ENCODE peak calls at places on chromosomes 1 and 21, in eight cellular contexts. H, F, Q, D, N, T, I and W are unnamed samples.

GRCh38 chr1:204331275-204331674 is 28.5 kb downstream of the PLEKHA6 start:
- DNase-seq in Q (no peak), H (no peak), T (peak), F (no peak), I (no peak), N (no peak), D (no peak), W (no peak)

GRCh38 chr1:4056422-4056821 is 156.3 kb upstream of the C1orf174 start:
- DNase-seq in D (no peak), Q (no peak), N (no peak), H (no peak), I (no peak), T (no peak), F (no peak), W (peak)

GRCh38 chr1:98104285-98104684 is 183.5 kb upstream of the DPYD start:
- DNase-seq in I (no peak), F (no peak), N (no peak), D (no peak), T (no peak), H (no peak), Q (no peak), W (no peak)

GRCh38 chr21:14263879-14264278 is 47.9 kb downstream of the RBM11 start:
- DNase-seq in F (no peak), T (no peak), N (no peak), H (no peak), Q (no peak), I (no peak), D (no peak), W (no peak)

GRCh38 chr1:199693724-199694123 is 333.8 kb upstream of the NR5A2 start:
- DNase-seq in F (no peak), I (no peak), T (no peak), N (no peak), Q (no peak), D (no peak), H (no peak), W (no peak)

GRCh38 chr1:14969006-14969405 is 184.5 kb upstream of the TMEM51 start:
- DNase-seq in Q (no peak), I (no peak), T (no peak), H (no peak), D (no peak), N (no peak), F (peak), W (no peak)

GRCh38 chr1:246155923-246156322 is 351.2 kb downstream of the SMYD3 start:
- DNase-seq in F (no peak), H (no peak), Q (no peak), I (no peak), D (no peak), N (no peak), T (no peak), W (no peak)

GRCh38 chr1:156122519-156123355 is 8.2 kb downstream of the LMNA start:
- DNase-seq in H (peak), F (peak), I (no peak), Q (peak), T (peak), D (no peak), N (no peak), W (peak)

GRCh38 chr1:50490640-50491039 is 67.4 kb upstream of the DMRTA2 start:
- DNase-seq in N (no peak), I (no peak), D (no peak), F (no peak), T (no peak), H (no peak), Q (no peak), W (no peak)

GRCh38 chr1:45679123-45679522 is 7.2 kb downstream of the GPBP1L1 start:
- DNase-seq in F (no peak), D (peak), N (no peak), T (no peak), I (no peak), H (no peak), Q (no peak), W (no peak)

GRCh38 chr1:21852282-21853129 is 40.4 kb downstream of the LDLRAD2 start:
- DNase-seq in I (no peak), H (no peak), F (no peak), D (no peak), N (no peak), Q (no peak), T (no peak), W (no peak)

GRCh38 chr1:58927026-58927721 is 143.3 kb upstream of the JUN start:
- DNase-seq in F (no peak), Q (no peak), H (no peak), N (no peak), T (no peak), I (no peak), D (no peak), W (no peak)

GRCh38 chr1:11592752-11593151 is 61.5 kb downstream of the FBXO2 start:
- DNase-seq in Q (no peak), I (no peak), H (no peak), D (no peak), F (no peak), N (no peak), T (no peak), W (no peak)

GRCh38 chr1:147156643-147157042 is 15.6 kb downstream of the PRKAB2 start:
- DNase-seq in H (no peak), T (no peak), D (no peak), I (no peak), Q (no peak), N (no peak), F (no peak), W (no peak)

GRCh38 chr1:110341146-110341871 is 2.1 kb downstream of the RBM15 start:
- DNase-seq in H (no peak), T (peak), I (no peak), Q (no peak), F (no peak), D (no peak), N (no peak), W (no peak)

GRCh38 chr21:37563641-37564340 is 197.2 kb downstream of the DYRK1A start:
- DNase-seq in N (peak), F (peak), T (peak), H (peak), I (peak), Q (peak), D (peak), W (peak)

GRCh38 chr1:56153276-56153675 is 426.1 kb downstream of the PLPP3 start:
- DNase-seq in Q (no peak), H (no peak), D (no peak), N (no peak), I (no peak), F (no peak), T (no peak), W (no peak)

GRCh38 chr1:54708385-54708784 is 7.3 kb upstream of the TTC4 start:
- DNase-seq in T (no peak), F (no peak), D (no peak), I (no peak), H (no peak), Q (no peak), N (no peak), W (no peak)

GRCh38 chr1:29398431-29398830 is 162.1 kb downstream of the PTPRU start:
- DNase-seq in H (no peak), D (no peak), N (no peak), I (no peak), T (no peak), F (no peak), Q (no peak), W (peak)

GRCh38 chr1:41023279-41023990 is 1.9 kb upstream of the SLFNL1 start:
- DNase-seq in H (peak), T (no peak), F (no peak), N (no peak), I (no peak), Q (no peak), D (peak), W (no peak)

GRCh38 chr1:181508486-181509165 is 25.3 kb downstream of the CACNA1E start:
- DNase-seq in D (no peak), T (no peak), H (no peak), N (no peak), F (peak), Q (no peak), I (no peak), W (no peak)

GRCh38 chr1:237267743-237268142 is 225.8 kb downstream of the RYR2 start:
- DNase-seq in T (no peak), Q (no peak), N (no peak), I (no peak), H (no peak), F (no peak), D (no peak), W (no peak)

GRCh38 chr21:31566061-31566460 is 93.4 kb upstream of the SOD1 start:
- DNase-seq in H (peak), I (no peak), F (no peak), Q (no peak), T (no peak), N (no peak), D (no peak), W (no peak)

GRCh38 chr1:10601342-10602060 is 126.8 kb downstream of the PEX14 start:
- DNase-seq in H (no peak), N (no peak), Q (no peak), F (no peak), I (no peak), D (no peak), T (no peak), W (no peak)

GRCh38 chr1:67685558-67686271 is 714 bp downstream of the GADD45A start:
- DNase-seq in Q (peak), D (peak), F (peak), N (no peak), H (no peak), I (peak), T (peak), W (peak)

GRCh38 chr1:162197041-162197511 is 127.6 kb downstream of the NOS1AP start:
- DNase-seq in H (no peak), I (no peak), Q (no peak), D (no peak), F (no peak), N (no peak), T (no peak), W (no peak)
- H3K27ac ChIP-seq in H (no peak), I (no peak), Q (no peak), D (peak), F (no peak), N (no peak), T (no peak), W (no peak)

GRCh38 chr1:91732991-91733390 is 153.0 kb downstream of the TGFBR3 start:
- DNase-seq in N (no peak), I (no peak), F (no peak), Q (no peak), H (no peak), D (no peak), T (no peak), W (no peak)
- H3K27ac ChIP-seq in N (no peak), I (no peak), F (no peak), Q (peak), H (no peak), D (no peak), T (no peak), W (peak)

GRCh38 chr21:42159560-42160110 is 59.3 kb upstream of the ABCG1 start:
- DNase-seq in I (no peak), H (no peak), Q (no peak), D (no peak), T (no peak), F (no peak), N (no peak), W (no peak)

GRCh38 chr21:42161401-42161956 is 57.5 kb upstream of the ABCG1 start:
- DNase-seq in T (no peak), N (no peak), Q (no peak), D (no peak), I (no peak), H (no peak), F (peak), W (no peak)

GRCh38 chr21:42160111-42160949 is 58.6 kb upstream of the ABCG1 start:
- DNase-seq in N (no peak), H (no peak), D (no peak), T (no peak), I (no peak), F (no peak), Q (no peak), W (no peak)

GRCh38 chr21:42161957-42162681 is 56.8 kb upstream of the ABCG1 start:
- DNase-seq in D (peak), F (peak), N (no peak), H (peak), T (no peak), Q (no peak), I (no peak), W (no peak)

DNA sequence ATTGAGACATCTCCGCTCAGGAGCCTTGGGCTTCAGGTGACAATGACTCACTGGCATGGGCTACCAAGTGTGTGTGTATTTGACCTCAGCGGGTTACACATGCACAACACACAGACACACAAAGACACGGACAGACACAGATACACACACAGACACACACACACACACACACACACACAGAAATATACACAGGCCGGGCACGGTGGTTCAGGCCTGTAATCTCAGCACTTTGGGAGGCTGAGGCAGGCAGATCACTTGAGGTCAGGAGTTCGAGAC is 58.1 kb upstream of the ABCG1 start:
- DNase-seq in T (no peak), F (no peak), D (no peak), I (no peak), Q (no peak), N (no peak), H (no peak), W (no peak)
- H3K27ac ChIP-seq in T (no peak), F (no peak), D (no peak), I (no peak), Q (no peak), N (no peak), H (no peak), W (no peak)

GRCh38 chr1:17861685-17862084 is 106.6 kb downstream of the ACTL8 start:
- DNase-seq in Q (peak), I (no peak), T (no peak), N (no peak), D (peak), H (peak), F (no peak), W (no peak)
- H3K27ac ChIP-seq in Q (no peak), I (no peak), T (no peak), N (no peak), D (no peak), H (no peak), F (no peak), W (no peak)